ENCODE peak calls at places on chromosomes 11 and 22, in eight cellular contexts. I, E, U, S, A, M, D and L are unnamed samples.

GRCh38 chr11:27319065-27319464 is 44.0 kb downstream of the CCDC34 start:
- DNase-seq in I (no peak), E (no peak), U (peak; percentile 72), S (no peak), A (no peak), M (no peak), D (no peak), L (no peak)

GRCh38 chr11:65491163-65491465 is 7.7 kb upstream of the MALAT1 start:
- DNase-seq in I (no peak), E (no peak), U (no peak), S (no peak), A (no peak), M (peak; percentile 64), D (peak; percentile 64), L (no peak)

GRCh38 chr11:98107736-98108135 is 913.0 kb upstream of the CNTN5 start:
- DNase-seq in I (no peak), E (no peak), U (no peak), S (no peak), A (peak; percentile 25), M (no peak), D (no peak), L (no peak)

GRCh38 chr11:67432655-67433349 is 4.5 kb downstream of the RPS6KB2 start:
- DNase-seq in I (no peak), E (no peak), U (no peak), S (no peak), A (no peak), M (no peak), D (no peak), L (no peak)

GRCh38 chr11:30149998-30150397 is 80.8 kb upstream of the FSHB start:
- DNase-seq in I (no peak), E (no peak), U (no peak), S (no peak), A (no peak), M (no peak), D (no peak), L (no peak)

GRCh38 chr11:127195791-127196190 is 195.2 kb upstream of the KIRREL3 start:
- DNase-seq in I (no peak), E (no peak), U (no peak), S (no peak), A (no peak), M (no peak), D (no peak), L (no peak)

GRCh38 chr22:22974795-22975580 is 87.4 kb downstream of the IGLL5 start:
- DNase-seq in I (no peak), E (no peak), U (no peak), S (no peak), A (no peak), M (no peak), D (no peak), L (no peak)

GRCh38 chr11:129611661-129612566 is 203.7 kb upstream of the TMEM45B start:
- DNase-seq in I (no peak), E (peak; percentile 91), U (no peak), S (no peak), A (no peak), M (no peak), D (no peak), L (no peak)

GRCh38 chr11:86167499-86168161 is 76.9 kb upstream of the EED start:
- DNase-seq in I (no peak), E (no peak), U (no peak), S (no peak), A (no peak), M (no peak), D (no peak), L (no peak)

GRCh38 chr11:112518371-112518770 is 257.7 kb upstream of the PLET1 start:
- DNase-seq in I (no peak), E (no peak), U (no peak), S (no peak), A (no peak), M (no peak), D (no peak), L (no peak)

GRCh38 chr11:73453562-73453961 is 77.4 kb downstream of the RELT start:
- DNase-seq in I (no peak), E (no peak), U (peak; percentile 39), S (no peak), A (no peak), M (no peak), D (no peak), L (no peak)

GRCh38 chr11:128921790-128922189 is 20.9 kb downstream of the TP53AIP1 start:
- DNase-seq in I (no peak), E (no peak), U (no peak), S (no peak), A (no peak), M (no peak), D (no peak), L (no peak)

GRCh38 chr11:97703815-97704214 is 1314.0 kb downstream of the JRKL start:
- DNase-seq in I (no peak), E (no peak), U (no peak), S (no peak), A (no peak), M (no peak), D (no peak), L (no peak)

GRCh38 chr11:112968988-112969714 is 7.9 kb downstream of the NCAM1 start:
- DNase-seq in I (no peak), E (no peak), U (no peak), S (no peak), A (no peak), M (no peak), D (no peak), L (no peak)

GRCh38 chr22:30238661-30239420 is 7.7 kb downstream of the LIF start:
- DNase-seq in I (peak; percentile 59), E (peak; percentile 94), U (peak; percentile 87), S (no peak), A (peak; percentile 52), M (peak; percentile 79), D (no peak), L (peak; percentile 50)

GRCh38 chr11:71946144-71946571 is 17.3 kb downstream of the RNF121 start:
- DNase-seq in I (no peak), E (no peak), U (peak; percentile 78), S (no peak), A (no peak), M (no peak), D (no peak), L (peak; percentile 76)

GRCh38 chr11:40280161-40281054 is 1179.0 kb downstream of the LRRC4C start:
- DNase-seq in I (no peak), E (no peak), U (no peak), S (peak; percentile 26), A (no peak), M (peak; percentile 76), D (no peak), L (no peak)

GRCh38 chr22:43126506-43127165 is 16.1 kb downstream of the BIK start:
- DNase-seq in I (no peak), E (no peak), U (peak; percentile 85), S (no peak), A (no peak), M (no peak), D (no peak), L (no peak)

GRCh38 chr11:17535488-17535887 is 8.7 kb downstream of the USH1C start:
- DNase-seq in I (no peak), E (no peak), U (no peak), S (no peak), A (no peak), M (no peak), D (no peak), L (no peak)

GRCh38 chr22:26589845-26590524 is at the start of gene TPST2:
- DNase-seq in I (peak; percentile 81), E (peak; percentile 94), U (peak; percentile 65), S (peak; percentile 62), A (peak; percentile 86), M (peak; percentile 86), D (peak; percentile 83), L (peak; percentile 93)
- TF ChIP-seq POLR2A in I (peak; percentile 70), E (no peak), U (peak; percentile 72), S (peak; percentile 76), A (peak; percentile 71), M (peak; percentile 37), D (peak; percentile 46), L (peak; percentile 81)

GRCh38 chr11:114168691-114169090 is 109.2 kb downstream of the ZBTB16 start:
- DNase-seq in I (no peak), E (no peak), U (no peak), S (no peak), A (no peak), M (peak; percentile 67), D (no peak), L (no peak)
- TF ChIP-seq POLR2A in I (no peak), E (no peak), U (no peak), S (no peak), A (no peak), M (no peak), D (no peak), L (no peak)

DNA sequence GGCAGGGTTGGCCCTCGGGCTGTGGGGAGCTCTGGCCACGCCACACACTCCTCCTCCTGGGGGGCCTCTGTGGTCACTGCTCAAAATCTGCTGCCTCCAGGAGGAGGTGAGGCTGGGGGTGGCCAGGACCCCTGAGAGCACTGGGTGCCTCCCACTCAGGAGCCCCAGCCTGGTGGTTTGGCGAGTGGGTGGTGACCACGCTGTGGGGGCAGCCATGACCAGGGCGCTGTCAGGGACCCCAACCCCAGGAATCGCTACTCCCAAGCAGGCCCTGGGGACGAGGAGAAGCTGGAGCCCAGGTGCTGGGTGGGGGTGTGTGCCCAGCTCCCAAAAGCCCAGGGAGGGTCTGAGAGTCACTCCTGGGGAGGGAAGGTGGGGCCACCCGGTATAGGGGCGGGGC is 30.1 kb downstream of the TSPAN4 start:
- DNase-seq in I (no peak), E (no peak), U (no peak), S (no peak), A (no peak), M (no peak), D (no peak), L (no peak)
- TF ChIP-seq POLR2A in I (no peak), E (no peak), U (no peak), S (no peak), A (no peak), M (no peak), D (no peak), L (no peak)

GRCh38 chr11:74592441-74593362 is at the start of gene POLD3:
- DNase-seq in I (peak; percentile 93), E (peak; percentile 97), U (peak; percentile 81), S (peak; percentile 94), A (peak; percentile 96), M (peak; percentile 95), D (peak; percentile 95), L (peak; percentile 93)
- TF ChIP-seq POLR2A in I (peak; percentile 38), E (no peak), U (peak; percentile 52), S (peak; percentile 24), A (no peak), M (no peak), D (peak; percentile 22), L (peak; percentile 64)

DNA sequence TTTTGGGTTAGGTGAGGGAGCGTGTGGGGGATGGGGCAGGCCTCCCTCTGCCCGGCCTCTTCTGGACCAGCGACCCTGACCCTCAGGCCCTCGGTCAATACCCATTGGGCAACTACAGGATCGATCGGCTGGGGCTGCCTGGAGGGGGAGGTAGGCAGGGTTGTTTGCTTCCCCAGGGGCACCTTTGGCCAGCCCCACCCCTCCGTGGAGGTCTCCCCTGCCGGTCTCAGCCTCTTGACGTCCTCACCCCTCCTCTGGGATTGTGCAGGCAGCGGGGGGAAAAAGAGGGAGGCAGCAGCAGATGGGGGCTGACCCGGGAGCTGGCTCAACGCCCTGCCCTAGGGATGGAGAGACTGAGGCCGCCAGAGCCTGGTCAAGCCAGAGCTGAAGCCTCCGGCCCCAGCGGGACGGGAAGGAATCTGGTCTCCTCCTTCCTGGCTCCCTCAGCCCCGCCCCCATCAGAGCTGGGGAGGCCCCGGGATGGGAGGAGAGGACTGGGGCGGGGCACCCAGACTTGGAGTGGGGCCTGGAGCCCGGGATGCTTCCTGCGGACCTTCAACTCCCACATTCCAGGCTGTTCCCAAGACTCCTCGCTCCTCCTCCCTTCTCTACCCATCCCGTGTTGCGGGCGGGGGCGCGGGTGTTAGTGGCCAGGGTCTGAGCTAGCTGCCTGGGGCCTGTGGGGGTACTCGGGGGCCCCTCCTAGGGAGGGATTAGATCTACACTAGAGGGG is 14.4 kb upstream of the CDC42EP1 start:
- DNase-seq in I (peak; percentile 98), E (peak; percentile 95), U (peak; percentile 90), S (peak; percentile 84), A (peak; percentile 94), M (peak; percentile 98), D (peak; percentile 95), L (no peak)
- TF ChIP-seq POLR2A in I (peak; percentile 89), E (peak; percentile 33), U (peak; percentile 49), S (peak; percentile 44), A (no peak), M (peak; percentile 65), D (peak; percentile 32), L (no peak)